ENCODE peak calls at places on chromosomes 4 and X, in seven cellular contexts. J is PC-3, S is mammary epithelial cell, Z is A673, K is hepatocyte, W is fibroblast of lung, D is astrocyte. T is an unnamed sample.

GRCh38 chrX:156005144-156005543 is 7.6 kb downstream of the IL9R start:
- DNase-seq in W (no peak), J (no peak), S (no peak), D (no peak), Z (no peak), K (no peak), T (no peak)

GRCh38 chr4:89491731-89492235 is 184.2 kb upstream of the GPRIN3 start:
- DNase-seq in D (peak; percentile 7), W (peak; percentile 16), Z (peak; percentile 20), S (no peak), J (no peak), K (no peak), T (peak; percentile 57)

GRCh38 chrX:54821310-54821709 is 13.8 kb downstream of the MAGED2 start:
- DNase-seq in S (no peak), Z (no peak), J (no peak), K (no peak), W (no peak), D (no peak), T (no peak)

GRCh38 chr4:125187221-125187620 is 127.5 kb upstream of the FAT4 start:
- DNase-seq in D (peak; percentile 66), J (peak; percentile 49), Z (no peak), S (peak; percentile 88), W (peak; percentile 74), K (no peak), T (no peak)

GRCh38 chr4:8262637-8263322 is 6.8 kb upstream of the HTRA3 start:
- DNase-seq in Z (no peak), S (no peak), W (no peak), K (no peak), J (no peak), D (no peak), T (no peak)

GRCh38 chr4:157244348-157244747 is 23.8 kb downstream of the GRIA2 start:
- DNase-seq in J (no peak), W (no peak), S (no peak), K (no peak), D (no peak), Z (no peak), T (no peak)

GRCh38 chr4:185801471-185801870 is 10.5 kb downstream of the SORBS2 start:
- DNase-seq in D (no peak), J (no peak), W (no peak), S (no peak), K (no peak), Z (no peak), T (no peak)

GRCh38 chr4:46955601-46956000 is 37.8 kb downstream of the GABRA4 start:
- DNase-seq in D (no peak), Z (no peak), K (no peak), S (no peak), J (no peak), W (no peak), T (no peak)

GRCh38 chr4:186762361-186762760 is 38.7 kb upstream of the FAT1 start:
- DNase-seq in K (no peak), W (no peak), J (no peak), D (no peak), Z (no peak), S (no peak), T (no peak)

GRCh38 chr4:146333187-146333894 is 119.0 kb downstream of the REELD1 start:
- DNase-seq in S (peak; percentile 62), K (peak; percentile 36), W (peak; percentile 92), J (peak; percentile 87), Z (peak; percentile 47), D (peak; percentile 89), T (no peak)

GRCh38 chr4:13411942-13412341 is 72.2 kb downstream of the RAB28 start:
- DNase-seq in Z (no peak), D (no peak), S (no peak), K (no peak), W (no peak), J (no peak), T (no peak)

GRCh38 chr4:113701156-113701555 is 60.4 kb downstream of the CAMK2D start:
- DNase-seq in D (peak; percentile 20), K (no peak), J (no peak), S (no peak), W (peak; percentile 25), Z (no peak), T (no peak)

GRCh38 chr4:82799006-82799881 is 648 bp upstream of the SCD5 start:
- DNase-seq in S (peak; percentile 33), D (no peak), Z (no peak), W (no peak), K (no peak), J (peak; percentile 10), T (peak; percentile 38)

GRCh38 chr4:104494822-104495559 is at the start of gene CXXC4:
- DNase-seq in W (peak; percentile 80), S (peak; percentile 2), Z (peak; percentile 80), J (no peak), K (peak; percentile 87), D (peak; percentile 74), T (peak; percentile 94)

GRCh38 chr4:15457401-15458201 is 12.1 kb upstream of the CC2D2A start:
- DNase-seq in S (no peak), K (peak; percentile 70), Z (peak; percentile 78), J (peak; percentile 46), D (peak; percentile 58), W (peak; percentile 69), T (peak; percentile 64)

GRCh38 chr4:107631568-107631967 is 88.5 kb downstream of the PAPSS1 start:
- DNase-seq in S (no peak), W (peak; percentile 2), J (no peak), K (no peak), D (no peak), Z (no peak), T (no peak)

GRCh38 chr4:40990202-40990898 is 224.0 kb downstream of the APBB2 start:
- DNase-seq in W (peak; percentile 99), J (peak; percentile 91), S (peak; percentile 92), D (peak; percentile 99), Z (peak; percentile 43), K (no peak), T (no peak)

GRCh38 chrX:9997041-9997440 is 29.9 kb downstream of the CLDN34 start:
- DNase-seq in J (no peak), S (no peak), Z (no peak), W (no peak), D (no peak), K (no peak), T (no peak)

GRCh38 chr4:42824278-42824977 is 68.1 kb upstream of the GRXCR1 start:
- DNase-seq in D (no peak), S (no peak), J (no peak), K (no peak), W (no peak), Z (no peak), T (no peak)
- H3K4me1 ChIP-seq in D (no peaks in the 10 kb centered on the region), S (no peaks in the 10 kb centered on the region), J (no peaks in the 10 kb centered on the region), K (no peaks in the 10 kb centered on the region), W (no peaks in the 10 kb centered on the region), Z (no peaks in the 10 kb centered on the region), T (no peaks in the 10 kb centered on the region)

GRCh38 chr4:80263541-80264351 is 2.7 kb upstream of the FGF5 start:
- DNase-seq in S (no peak), W (no peak), Z (no peak), K (no peak), D (no peak), J (no peak), T (peak; percentile 71)
- TF ChIP-seq EZH2 in S (no peak), W (no peak), Z (no peak), K (peak; percentile 70), D (no peak), J (no peak), T (peak; percentile 91)

GRCh38 chr4:123553733-123554132 is 157.1 kb downstream of the SPRY1 start:
- DNase-seq in S (no peak), J (no peak), D (no peak), Z (no peak), W (no peak), K (no peak), T (no peak)

GRCh38 chr4:123554819-123555499 is 158.4 kb downstream of the SPRY1 start:
- DNase-seq in Z (no peak), W (no peak), K (no peak), D (peak; percentile 4), J (no peak), S (no peak), T (no peak)

GRCh38 chr4:123556526-123556925 is 159.9 kb downstream of the SPRY1 start:
- DNase-seq in J (no peak), S (no peak), D (no peak), Z (no peak), W (no peak), K (no peak), T (no peak)

GRCh38 chr4:123554263-123554662 is 157.7 kb downstream of the SPRY1 start:
- DNase-seq in K (no peak), Z (no peak), D (no peak), W (no peak), J (no peak), S (no peak), T (no peak)

GRCh38 chr4:123555500-123556273 is 159.1 kb downstream of the SPRY1 start:
- DNase-seq in D (peak; percentile 87), K (peak; percentile 92), W (peak; percentile 91), S (peak; percentile 81), Z (peak; percentile 65), J (peak; percentile 70), T (peak; percentile 28)
- H3K27ac ChIP-seq in D (peak overlapping the region; percentile 23), K (peak overlapping the region; percentile 94), W (no peak overlapping the region), S (peak overlapping the region; percentile 32), Z (peak overlapping the region; percentile 62), J (peak overlapping the region; percentile 10), T (no peak overlapping the region)

GRCh38 chr4:6804082-6804752 is 21.7 kb downstream of the KIAA0232 start:
- DNase-seq in D (no peak), Z (no peak), S (no peak), K (no peak), J (no peak), W (no peak), T (no peak)

GRCh38 chr4:6802050-6802449 is 19.5 kb downstream of the KIAA0232 start:
- DNase-seq in S (no peak), W (peak; percentile 29), J (peak; percentile 16), K (no peak), D (no peak), Z (no peak), T (no peak)

GRCh38 chr4:6806924-6807676 is 24.6 kb downstream of the KIAA0232 start:
- DNase-seq in S (no peak), W (peak; percentile 15), Z (no peak), D (no peak), J (no peak), K (no peak), T (no peak)

GRCh38 chr4:6802626-6803025 is 20.1 kb downstream of the KIAA0232 start:
- DNase-seq in W (no peak), Z (no peak), K (no peak), J (no peak), S (no peak), D (no peak), T (no peak)

DNA sequence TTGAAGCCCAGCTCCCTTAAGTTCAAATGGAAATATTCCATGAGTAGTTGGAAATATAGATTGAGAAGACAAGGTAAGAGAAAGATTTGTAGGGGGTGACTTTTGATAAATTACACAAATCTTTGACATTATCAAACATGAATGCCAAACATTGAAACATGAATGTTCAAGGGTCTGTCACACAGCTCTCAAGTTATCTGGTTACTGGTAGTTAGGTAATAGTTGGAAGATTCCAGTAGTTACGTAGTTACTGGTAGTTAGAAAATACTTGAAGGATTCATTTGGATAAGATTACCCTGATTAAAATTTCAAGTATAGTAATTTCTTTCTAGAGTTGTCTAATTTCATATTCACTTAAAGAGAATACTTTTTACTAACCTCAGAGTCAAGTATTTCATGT is 20.7 kb downstream of the KIAA0232 start:
- DNase-seq in J (no peak), S (no peak), Z (no peak), D (no peak), W (no peak), K (no peak), T (no peak)
- H3K4me1 ChIP-seq in J (peaks cover 47% of the 10 kb centered on the region), S (peaks cover 5% of the 10 kb centered on the region), Z (peaks cover 12% of the 10 kb centered on the region), D (peaks cover 5% of the 10 kb centered on the region), W (peaks cover 5% of the 10 kb centered on the region), K (no peaks in the 10 kb centered on the region), T (no peaks in the 10 kb centered on the region)